ENCODE peak calls at places on chromosomes 1 and 21, in four cellular contexts. Z is colonic mucosa, C is fibroblast of lung, V is AG09319. Y is an unnamed sample.

GRCh38 chr21:41328660-41329300 is 12.2 kb downstream of the FAM3B start:
- DNase-seq in Z (no peak), C (peak; percentile 90), V (no peak), Y (no peak)

GRCh38 chr21:24275613-24276012 is 1331.7 kb downstream of the MRPL39 start:
- DNase-seq in V (no peak), Z (no peak), C (no peak), Y (no peak)

GRCh38 chr21:39330001-39330400 is 16.6 kb upstream of the BRWD1 start:
- DNase-seq in Z (no peak), V (no peak), C (no peak), Y (no peak)

GRCh38 chr1:94753171-94753972 is 66.8 kb upstream of the SLC44A3 start:
- DNase-seq in C (peak; percentile 36), Z (no peak), V (no peak), Y (peak; percentile 50)

GRCh38 chr1:209808059-209808494 is 2.1 kb upstream of the IRF6 start:
- DNase-seq in C (peak; percentile 94), Z (peak; percentile 71), V (peak; percentile 52), Y (peak; percentile 85)

GRCh38 chr1:176816232-176816631 is 348.3 kb downstream of the ASTN1 start:
- DNase-seq in C (no peak), V (no peak), Z (no peak), Y (no peak)

GRCh38 chr1:204288061-204288588 is 71.6 kb downstream of the PLEKHA6 start:
- DNase-seq in C (peak; percentile 11), Z (peak; percentile 68), V (no peak), Y (peak; percentile 33)

GRCh38 chr1:11180342-11180744 is 8.8 kb upstream of the ANGPTL7 start:
- DNase-seq in Z (no peak), V (peak; percentile 27), C (peak; percentile 83), Y (peak; percentile 60)

GRCh38 chr1:207495816-207496792 is at the start of gene CR1:
- DNase-seq in V (no peak), C (peak; percentile 1), Z (no peak), Y (no peak)
- TF ChIP-seq CTCF in V (no peak), C (no peak), Z (no peak), Y (no peak)

GRCh38 chr1:189538271-189538670 is 939.4 kb downstream of the BRINP3 start:
- DNase-seq in C (peak; percentile 3), V (no peak), Z (no peak), Y (no peak)
- TF ChIP-seq CTCF in C (no peak), V (no peak), Z (no peak), Y (no peak)

GRCh38 chr1:155645648-155646047 is 35.6 kb downstream of the MSTO1 start:
- DNase-seq in Z (no peak), C (peak; percentile 48), V (no peak), Y (no peak)

GRCh38 chr1:155646307-155646706 is 36.3 kb downstream of the MSTO1 start:
- DNase-seq in Z (no peak), C (peak; percentile 34), V (peak; percentile 7), Y (no peak)

GRCh38 chr1:155650231-155650757 is 38.3 kb downstream of the YY1AP1 start:
- DNase-seq in Z (no peak), V (no peak), C (no peak), Y (no peak)

GRCh38 chr1:155649689-155650088 is 38.9 kb downstream of the YY1AP1 start:
- DNase-seq in C (no peak), V (no peak), Z (no peak), Y (no peak)

DNA sequence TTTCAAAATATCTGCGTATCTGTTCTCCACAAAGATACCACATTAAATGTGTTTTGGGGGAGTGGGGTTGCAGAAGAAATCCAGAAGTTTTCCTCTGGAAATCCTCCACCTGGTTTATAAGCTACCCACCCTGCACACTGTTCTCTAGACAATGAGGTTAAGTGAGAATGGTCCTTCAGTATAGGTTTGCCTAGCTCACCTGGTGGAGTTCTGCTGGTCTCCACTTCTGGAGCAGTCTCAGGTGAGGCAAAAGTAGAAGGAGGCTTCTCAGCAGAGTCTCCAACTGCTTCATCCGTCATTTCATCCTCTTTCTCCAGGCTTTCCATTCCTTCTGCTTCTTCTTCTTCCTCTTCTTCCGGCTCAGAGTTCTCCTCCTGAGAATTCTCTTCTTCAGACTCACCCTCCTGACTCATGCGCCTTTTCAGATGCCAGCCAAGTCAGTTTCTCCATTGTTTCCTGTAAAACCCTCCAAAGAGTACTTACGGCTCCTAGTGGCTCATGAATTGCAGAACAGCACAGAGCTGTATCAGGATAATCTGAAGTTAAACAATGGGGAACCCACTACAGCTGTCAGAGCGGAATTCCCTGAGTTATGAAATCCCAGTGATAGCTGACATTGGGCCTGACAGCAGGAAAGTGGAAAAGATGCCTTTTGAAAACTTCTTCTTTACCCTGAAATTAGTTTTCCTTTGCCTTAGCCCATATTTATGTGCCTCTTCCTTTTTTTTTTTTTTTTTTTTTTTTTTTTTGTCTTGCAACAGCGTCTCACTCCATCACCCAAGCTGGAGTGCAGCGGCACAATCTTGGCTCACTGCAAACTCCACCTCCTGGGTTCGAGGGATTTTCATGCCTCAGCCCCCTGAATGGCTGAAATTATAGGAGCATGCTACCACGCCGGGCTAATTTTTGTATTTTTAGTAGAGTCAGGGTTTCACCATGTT is 38.5 kb downstream of the MSTO1 start:
- DNase-seq in C (peak; percentile 92), V (peak; percentile 66), Z (peak; percentile 24), Y (peak; percentile 87)
- TF ChIP-seq CTCF in C (peak; percentile 78), V (peak; percentile 77), Z (no peak), Y (peak; percentile 63)

GRCh38 chr1:91402023-91402422 is 2.6 kb downstream of the HFM1 start:
- DNase-seq in C (peak; percentile 10), Z (no peak), V (no peak), Y (peak; percentile 10)
- TF ChIP-seq CTCF in C (peak; percentile 58), Z (peak; percentile 16), V (peak; percentile 51), Y (peak; percentile 40)

GRCh38 chr1:940121-941026 is 16.7 kb downstream of the SAMD11 start:
- DNase-seq in V (peak; percentile 47), C (peak; percentile 77), Z (peak; percentile 59), Y (peak; percentile 73)
- TF ChIP-seq CTCF in V (no peak), C (no peak), Z (no peak), Y (no peak)

GRCh38 chr1:2502661-2503553 is 23.5 kb downstream of the PANK4 start:
- DNase-seq in C (no peak), V (no peak), Z (no peak), Y (no peak)

GRCh38 chr1:2502210-2502609 is 24.2 kb downstream of the PANK4 start:
- DNase-seq in C (no peak), V (no peak), Z (no peak), Y (no peak)

GRCh38 chr1:2504224-2504948 is 22.0 kb downstream of the PANK4 start:
- DNase-seq in V (no peak), Z (no peak), C (no peak), Y (peak; percentile 14)

GRCh38 chr1:2504949-2505272 is 21.5 kb downstream of the PANK4 start:
- DNase-seq in Z (no peak), C (no peak), V (no peak), Y (no peak)

GRCh38 chr1:2503554-2504223 is 22.7 kb downstream of the PANK4 start:
- DNase-seq in C (no peak), V (no peak), Z (no peak), Y (no peak)
- TF ChIP-seq CTCF in C (no peak), V (no peak), Z (no peak), Y (no peak)

GRCh38 chr1:76620371-76620770 is 246.9 kb upstream of the ST6GALNAC5 start:
- DNase-seq in V (no peak), C (no peak), Z (no peak), Y (no peak)
- TF ChIP-seq CTCF in V (no peak), C (no peak), Z (no peak), Y (no peak)